ENCODE peak calls at places on chromosomes 4 and X, in nine cellular contexts. Z is PC-9, N is GM12865, D is A673, F is IMR-90, I is choroid plexus epithelial cell, G is upper lobe of left lung, M is transverse colon, Y is fibroblast of the aortic adventitia. Q is an unnamed sample.
A peak's percentile ranks its signal among the peaks of the same experiment; 100 is the strongest.

GRCh38 chrX:84907324-84907946 is 96.2 kb upstream of the APOOL start:
- DNase-seq in Z (no peak), N (no peak), D (no peak), F (peak; percentile 5), I (peak; percentile 34), G (no peak), M (no peak), Y (peak; percentile 14), Q (no peak)

GRCh38 chr4:145044341-145044740 is 53.7 kb downstream of the ANAPC10 start:
- DNase-seq in Z (no peak), N (no peak), D (no peak), F (peak; percentile 55), I (peak; percentile 61), G (no peak), M (no peak), Y (peak; percentile 13), Q (no peak)

GRCh38 chr4:26032572-26033320 is 118.7 kb downstream of the SMIM20 start:
- DNase-seq in Z (no peak), N (no peak), D (no peak), F (peak; percentile 91), I (peak; percentile 92), G (no peak), M (no peak), Y (peak; percentile 95), Q (no peak)

GRCh38 chr4:182752158-182752910 is 164.9 kb downstream of the DCTD start:
- DNase-seq in Z (no peak), N (no peak), D (no peak), F (peak; percentile 83), I (peak; percentile 78), G (no peak), M (no peak), Y (peak; percentile 70), Q (no peak)

GRCh38 chr4:145308598-145308997 is 128.2 kb upstream of the OTUD4 start:
- DNase-seq in Z (no peak), N (peak; percentile 55), D (no peak), F (peak; percentile 22), I (peak; percentile 37), G (no peak), M (no peak), Y (no peak), Q (no peak)

GRCh38 chr4:32778025-32778424 is 2057.9 kb downstream of the PCDH7 start:
- DNase-seq in Z (no peak), N (no peak), D (no peak), F (no peak), I (no peak), G (no peak), M (no peak), Y (no peak), Q (no peak)

GRCh38 chrX:123348468-123348867 is 164.4 kb downstream of the GRIA3 start:
- DNase-seq in Z (no peak), N (no peak), D (no peak), F (no peak), I (no peak), G (no peak), M (no peak), Y (peak; percentile 52), Q (no peak)

GRCh38 chr4:142331646-142332045 is 514.5 kb downstream of the INPP4B start:
- DNase-seq in Z (no peak), N (no peak), D (no peak), F (peak; percentile 21), I (peak; percentile 68), G (no peak), M (no peak), Y (peak; percentile 57), Q (no peak)

GRCh38 chr4:39636786-39637185 is 1.9 kb downstream of the SMIM14 start:
- DNase-seq in Z (no peak), N (peak; percentile 54), D (no peak), F (peak; percentile 31), I (peak; percentile 58), G (no peak), M (no peak), Y (peak; percentile 53), Q (no peak)

GRCh38 chr4:125710766-125711165 is 396.0 kb downstream of the FAT4 start:
- DNase-seq in Z (no peak), N (no peak), D (no peak), F (no peak), I (no peak), G (no peak), M (no peak), Y (no peak), Q (no peak)

GRCh38 chr4:62644372-62644771 is 1444.2 kb downstream of the ADGRL3 start:
- DNase-seq in Z (peak; percentile 10), N (peak; percentile 8), D (no peak), F (no peak), I (peak; percentile 43), G (no peak), M (peak; percentile 10), Y (peak; percentile 1), Q (peak; percentile 22)

GRCh38 chr4:175413561-175413960 is 398.5 kb downstream of the GPM6A start:
- DNase-seq in Z (no peak), N (no peak), D (no peak), F (no peak), I (peak; percentile 65), G (no peak), M (no peak), Y (no peak), Q (no peak)

DNA sequence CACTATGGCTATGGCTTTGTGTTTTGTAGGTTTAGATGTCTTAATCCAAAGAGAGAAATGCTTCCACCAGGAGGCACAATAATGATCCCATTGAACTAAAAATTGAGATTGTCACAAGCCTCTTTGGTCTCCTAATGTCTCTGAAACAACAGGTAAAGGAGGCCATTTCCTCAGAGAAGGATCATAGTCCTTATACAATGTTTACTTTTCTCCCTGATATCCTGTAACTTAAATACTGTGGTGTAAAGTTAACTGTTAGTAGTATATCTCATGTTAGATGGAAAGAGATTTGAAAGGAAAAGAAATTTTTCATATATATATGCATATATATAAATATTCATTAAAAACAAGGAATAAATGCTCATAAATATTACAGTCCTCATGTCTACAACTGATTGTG is 1230.5 kb downstream of the PCDH18 start:
- DNase-seq in Z (no peak), N (no peak), D (no peak), F (no peak), I (no peak), G (no peak), M (no peak), Y (no peak), Q (no peak)
- TF ChIP-seq CTCF in Z (no peak), N (no peak), D (no peak), F (no peak), I (no peak), G (no peak), M (no peak), Y (no peak), Q (no peak)

GRCh38 chrX:155026727-155027508 is at the start of gene FUNDC2:
- DNase-seq in Z (peak; percentile 98), N (peak; percentile 98), D (peak; percentile 94), F (peak; percentile 90), I (peak; percentile 95), G (peak; percentile 93), M (peak; percentile 95), Y (peak; percentile 89), Q (peak; percentile 85)

GRCh38 chrX:155027509-155028066 is 944 bp downstream of the FUNDC2 start:
- DNase-seq in Z (peak; percentile 7), N (peak; percentile 40), D (peak; percentile 49), F (peak; percentile 70), I (peak; percentile 89), G (peak; percentile 21), M (no peak), Y (peak; percentile 86), Q (peak; percentile 13)

GRCh38 chrX:155026420-155026726 is 271 bp upstream of the FUNDC2 start:
- DNase-seq in Z (no peak), N (no peak), D (no peak), F (no peak), I (no peak), G (no peak), M (no peak), Y (no peak), Q (no peak)

GRCh38 chrX:155028749-155029360 is 2.2 kb downstream of the FUNDC2 start:
- DNase-seq in Z (no peak), N (peak; percentile 7), D (no peak), F (peak; percentile 39), I (peak; percentile 65), G (no peak), M (no peak), Y (peak; percentile 51), Q (no peak)

GRCh38 chrX:155028192-155028591 is 1.5 kb downstream of the FUNDC2 start:
- DNase-seq in Z (no peak), N (peak; percentile 40), D (no peak), F (no peak), I (no peak), G (no peak), M (no peak), Y (no peak), Q (peak; percentile 54)
- H3K4me3 ChIP-seq in Z (peak overlapping the region; percentile 94), N (peak overlapping the region; percentile 89), D (peak overlapping the region; percentile 67), F (no peak overlapping the region), I (no peak overlapping the region), G (peak overlapping the region; percentile 55), M (peak overlapping the region; percentile 51), Y (peak overlapping the region; percentile 23), Q (peak overlapping the region; percentile 78)

GRCh38 chr4:47510506-47511143 is 25.6 kb downstream of the ATP10D start:
- DNase-seq in Z (no peak), N (peak; percentile 82), D (no peak), F (peak; percentile 43), I (peak; percentile 62), G (no peak), M (no peak), Y (peak; percentile 58), Q (no peak)
- TF ChIP-seq CTCF in Z (peak; percentile 52), N (no peak), D (no peak), F (peak; percentile 41), I (peak; percentile 39), G (no peak), M (no peak), Y (peak; percentile 31), Q (no peak)

GRCh38 chr4:73392936-73393335 is 11.2 kb upstream of the ALB start:
- DNase-seq in Z (no peak), N (no peak), D (no peak), F (no peak), I (no peak), G (no peak), M (no peak), Y (no peak), Q (no peak)

GRCh38 chr4:73391774-73392173 is 12.3 kb upstream of the ALB start:
- DNase-seq in Z (no peak), N (no peak), D (no peak), F (no peak), I (no peak), G (no peak), M (no peak), Y (no peak), Q (no peak)

GRCh38 chr4:73387552-73387951 is 16.5 kb upstream of the ALB start:
- DNase-seq in Z (no peak), N (no peak), D (no peak), F (no peak), I (no peak), G (no peak), M (no peak), Y (no peak), Q (no peak)

GRCh38 chr4:73383452-73383851 is 20.6 kb upstream of the ALB start:
- DNase-seq in Z (no peak), N (no peak), D (no peak), F (no peak), I (no peak), G (no peak), M (no peak), Y (no peak), Q (no peak)

DNA sequence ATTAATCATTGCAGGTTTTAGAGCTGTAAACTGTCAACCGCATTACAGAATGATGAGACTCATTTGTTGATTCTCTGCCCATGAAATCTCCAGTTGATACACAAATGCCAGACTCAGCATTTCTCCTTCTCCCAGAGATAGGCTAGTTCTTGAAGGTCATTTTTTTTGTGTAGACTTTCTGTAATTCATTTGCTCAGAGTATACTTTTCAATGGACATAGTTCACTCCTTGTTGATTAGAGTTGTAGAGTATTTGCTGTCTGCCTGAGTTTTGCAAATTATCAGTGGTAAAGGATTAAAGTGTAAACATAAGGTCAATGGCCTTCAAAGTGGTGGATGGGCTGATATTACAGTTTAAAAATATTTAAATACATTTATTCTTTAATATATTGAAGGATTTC is 15.2 kb upstream of the ALB start:
- DNase-seq in Z (no peak), N (no peak), D (no peak), F (no peak), I (no peak), G (no peak), M (no peak), Y (no peak), Q (no peak)
- H3K4me3 ChIP-seq in Z (no peak overlapping the region), N (no peak overlapping the region), D (no peak overlapping the region), F (no peak overlapping the region), I (no peak overlapping the region), G (no peak overlapping the region), M (no peak overlapping the region), Y (no peak overlapping the region), Q (no peak overlapping the region)

Q was measured in LNCaP clone FGC.